ENCODE peak calls at places on chromosomes 1 and 21, in eight cellular contexts. J, Q, K, X, A, N, R and V are unnamed samples.

GRCh38 chr1:118960567-118961136 is 27.5 kb downstream of the TBX15 start:
- DNase-seq in J (peak; percentile 83), Q (no peak), K (no peak), X (no peak), A (no peak), N (no peak), R (no peak), V (no peak)

GRCh38 chr1:205481629-205482071 is 22.8 kb upstream of the CDK18 start:
- DNase-seq in J (no peak), Q (no peak), K (no peak), X (no peak), A (no peak), N (peak; percentile 75), R (no peak), V (no peak)

GRCh38 chr1:91490501-91490900 is 10.2 kb upstream of the CDC7 start:
- DNase-seq in J (no peak), Q (no peak), K (no peak), X (no peak), A (no peak), N (no peak), R (no peak), V (no peak)

GRCh38 chr1:197561041-197561440 is 214.2 kb downstream of the DENND1B start:
- DNase-seq in J (no peak), Q (no peak), K (no peak), X (no peak), A (no peak), N (no peak), R (no peak), V (no peak)

GRCh38 chr1:201591981-201592380 is 53.1 kb downstream of the NAV1 start:
- DNase-seq in J (no peak), Q (no peak), K (no peak), X (peak; percentile 39), A (no peak), N (no peak), R (peak; percentile 19), V (no peak)

GRCh38 chr1:116769050-116769449 is 14.8 kb downstream of the CD2 start:
- DNase-seq in J (no peak), Q (peak; percentile 38), K (no peak), X (no peak), A (no peak), N (no peak), R (no peak), V (no peak)

GRCh38 chr1:29240400-29240837 is 4.1 kb downstream of the PTPRU start:
- DNase-seq in J (no peak), Q (no peak), K (no peak), X (no peak), A (no peak), N (no peak), R (no peak), V (no peak)

GRCh38 chr1:89050649-89051033 is 14.4 kb downstream of the GBP1 start:
- DNase-seq in J (no peak), Q (no peak), K (no peak), X (no peak), A (no peak), N (no peak), R (no peak), V (no peak)

GRCh38 chr1:198575715-198576641 is 35.5 kb upstream of the ATP6V1G3 start:
- DNase-seq in J (no peak), Q (peak; percentile 7), K (no peak), X (no peak), A (no peak), N (peak; percentile 38), R (no peak), V (peak; percentile 19)

GRCh38 chr1:111707906-111708305 is 31.3 kb downstream of the INKA2 start:
- DNase-seq in J (no peak), Q (no peak), K (no peak), X (no peak), A (no peak), N (no peak), R (peak; percentile 77), V (no peak)

DNA sequence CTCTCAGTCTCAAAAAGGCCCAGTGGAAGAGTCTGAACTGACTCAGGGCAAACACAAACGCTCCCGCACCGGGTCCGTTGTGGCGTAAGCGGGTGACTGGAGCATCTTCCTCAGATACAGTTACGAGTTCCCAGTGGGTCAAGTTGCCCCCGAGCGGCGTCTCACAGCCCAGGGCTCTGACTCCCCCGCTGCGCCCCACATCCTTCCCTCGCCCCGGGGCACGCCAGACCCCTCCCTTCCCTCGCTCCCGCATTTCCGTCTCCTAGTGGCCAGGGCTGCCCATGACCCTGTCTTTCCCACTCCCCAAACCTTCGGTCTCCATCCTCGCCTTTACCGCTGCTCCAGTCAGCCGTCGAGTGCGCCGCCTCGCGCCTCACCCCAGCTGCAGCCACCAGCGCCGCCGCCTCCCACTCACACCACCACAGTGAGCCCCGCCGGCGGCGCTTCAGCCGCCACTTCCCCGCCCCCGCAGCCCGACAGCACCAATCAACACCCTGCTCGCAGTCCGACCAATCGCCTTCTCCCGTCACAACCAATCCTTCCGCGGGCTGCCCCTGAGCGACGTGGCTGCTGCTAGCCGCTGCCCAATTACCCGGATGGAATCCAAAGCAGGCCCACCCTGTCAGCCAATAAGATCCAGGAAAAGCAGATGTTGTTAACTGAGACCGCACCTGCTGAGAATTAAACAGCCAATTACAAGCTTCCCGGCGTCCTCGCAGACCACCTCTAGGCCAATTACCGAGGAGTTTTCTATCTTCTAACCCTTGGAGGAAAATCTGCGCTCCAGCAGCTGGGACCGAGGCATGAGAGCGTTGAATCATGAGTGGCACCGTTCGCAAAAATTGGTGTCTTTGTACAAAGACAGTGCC is at the start of gene TDRKH:
- DNase-seq in J (peak; percentile 97), Q (peak; percentile 99), K (peak; percentile 99), X (peak; percentile 98), A (peak; percentile 91), N (peak; percentile 100), R (peak; percentile 97), V (peak; percentile 98)
- TF ChIP-seq CTCF in J (peak; percentile 70), Q (peak; percentile 37), K (no peak), X (no peak), A (no peak), N (no peak), R (no peak), V (peak; percentile 29)

DNA sequence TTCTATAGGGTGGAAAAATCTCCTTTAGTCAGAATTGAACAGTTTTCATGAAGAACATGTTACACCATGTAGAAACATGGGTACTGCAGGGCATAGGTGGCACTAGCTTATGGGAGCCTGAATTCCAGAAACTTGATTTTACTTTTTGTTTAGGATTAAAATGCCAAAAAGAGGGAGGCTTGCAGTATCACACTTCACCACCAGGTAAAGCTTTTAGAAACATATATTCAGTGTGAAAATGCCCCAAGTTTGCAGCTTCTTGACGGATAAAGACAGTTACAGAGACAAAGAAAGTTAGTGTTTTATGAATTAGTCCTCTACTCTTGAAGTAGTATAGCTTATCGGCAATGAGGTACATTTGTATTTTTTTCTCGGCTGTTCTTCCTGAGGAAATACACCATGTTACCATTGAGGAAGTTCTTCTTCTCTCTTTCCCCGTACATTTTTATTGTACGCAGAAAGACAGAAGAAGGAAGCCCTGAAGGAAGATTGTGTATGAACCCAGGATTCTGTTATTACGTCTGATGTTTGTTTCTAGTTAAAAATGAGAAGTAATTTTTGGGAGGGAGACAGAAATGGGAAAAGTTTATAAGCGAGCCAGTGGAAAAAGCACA is 66.1 kb downstream of the PBX1 start:
- DNase-seq in J (no peak), Q (no peak), K (no peak), X (no peak), A (no peak), N (no peak), R (no peak), V (no peak)
- TF ChIP-seq CTCF in J (no peak), Q (no peak), K (peak; percentile 30), X (no peak), A (no peak), N (peak; percentile 36), R (peak; percentile 12), V (peak; percentile 17)

DNA sequence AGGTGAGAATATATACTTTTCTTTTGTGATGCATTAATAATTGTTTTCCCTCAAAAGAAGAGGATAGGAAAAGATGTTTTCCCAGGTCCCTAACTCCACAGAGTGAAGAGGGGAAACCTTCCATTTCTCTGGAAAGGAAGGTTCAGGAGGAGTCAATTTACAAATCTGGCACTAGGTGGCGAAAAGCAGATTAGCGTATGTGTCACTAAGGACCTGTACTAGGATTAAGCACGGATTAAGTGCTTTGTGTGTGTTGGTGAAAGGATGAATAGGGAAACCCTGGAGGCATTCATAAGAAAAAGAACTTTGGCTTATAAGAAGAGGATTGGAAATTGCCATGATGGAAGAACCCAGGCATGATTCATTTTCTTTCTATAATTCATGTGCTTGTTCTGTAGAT is 410.1 kb upstream of the PLXNA2 start:
- DNase-seq in J (no peak), Q (peak; percentile 14), K (no peak), X (peak; percentile 14), A (no peak), N (peak; percentile 20), R (no peak), V (no peak)
- TF ChIP-seq CTCF in J (no peak), Q (peak; percentile 59), K (no peak), X (peak; percentile 29), A (no peak), N (peak; percentile 64), R (no peak), V (peak; percentile 62)

GRCh38 chr21:44267655-44268142 is 6.0 kb upstream of the DNMT3L start:
- DNase-seq in J (no peak), Q (no peak), K (no peak), X (peak; percentile 66), A (no peak), N (no peak), R (peak; percentile 75), V (peak; percentile 10)
- TF ChIP-seq CTCF in J (no peak), Q (peak; percentile 31), K (no peak), X (peak; percentile 13), A (no peak), N (no peak), R (peak; percentile 13), V (peak; percentile 59)

GRCh38 chr1:18324246-18324645 is 156.5 kb upstream of the KLHDC7A start:
- DNase-seq in J (no peak), Q (peak; percentile 31), K (no peak), X (peak; percentile 75), A (no peak), N (no peak), R (no peak), V (no peak)
- TF ChIP-seq CTCF in J (no peak), Q (peak; percentile 45), K (no peak), X (peak; percentile 75), A (no peak), N (no peak), R (no peak), V (peak; percentile 61)

DNA sequence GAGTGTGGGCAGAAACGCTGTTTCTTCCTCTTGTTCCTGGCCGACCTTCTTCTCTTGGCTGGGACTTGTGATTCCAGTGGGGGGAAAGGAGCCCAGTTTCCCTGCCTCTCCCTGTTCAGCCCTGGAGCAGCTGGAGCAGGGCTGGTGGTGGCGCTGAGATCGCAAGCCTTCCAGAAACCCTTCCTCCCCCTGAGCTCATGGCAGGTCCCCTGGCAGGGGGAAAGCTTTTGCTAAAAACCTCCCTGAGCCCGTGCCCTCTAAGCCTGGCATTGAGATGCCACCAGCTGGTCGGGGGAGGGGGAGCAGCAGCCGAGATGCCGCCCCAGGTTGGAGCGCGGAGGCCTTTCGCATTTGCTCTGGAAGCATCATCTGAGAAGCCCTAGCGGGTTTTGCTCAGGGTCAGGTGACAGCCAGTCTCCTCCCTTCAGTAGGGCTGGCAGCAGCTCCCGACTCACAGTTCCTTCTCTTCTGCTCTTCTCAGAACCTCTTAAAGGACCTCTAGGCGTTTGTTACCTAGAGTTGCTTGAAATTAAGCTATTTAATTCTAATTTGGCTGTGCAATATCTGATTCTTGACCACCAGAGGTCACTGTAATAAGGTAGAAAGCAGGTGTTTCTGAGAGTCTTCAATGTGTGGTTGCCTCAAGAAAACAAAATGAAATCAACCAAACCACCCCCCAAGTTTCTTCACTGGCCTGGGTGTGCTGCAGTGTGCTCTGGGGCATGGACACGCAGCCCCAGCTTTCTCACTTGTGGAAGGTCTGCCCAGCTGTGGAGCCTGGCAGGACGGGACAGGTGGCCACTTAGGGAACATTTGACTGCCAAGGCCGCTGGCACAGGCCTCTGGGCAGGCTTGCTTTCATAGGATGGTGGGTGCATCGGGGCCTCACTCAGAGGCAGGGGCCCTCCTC is 257.3 kb downstream of the CAMTA1 start:
- DNase-seq in J (no peak), Q (peak; percentile 77), K (no peak), X (peak; percentile 27), A (no peak), N (peak; percentile 24), R (no peak), V (no peak)
- TF ChIP-seq CTCF in J (no peak), Q (peak; percentile 65), K (peak; percentile 43), X (peak; percentile 57), A (no peak), N (peak; percentile 57), R (peak; percentile 15), V (peak; percentile 43)